ENCODE peak calls at places on chromosome 4, in four cellular contexts. E, S, H and K are unnamed samples. For H3K4me1, the result is how much of the 10 kb centered on the place peaks cover.

GRCh38 chr4:70979445-70980008 is 13.9 kb upstream of the DCK start:
- DNase-seq in E (no peak), S (no peak), H (no peak), K (no peak)

GRCh38 chr4:182776376-182777058 is 140.7 kb downstream of the DCTD start:
- DNase-seq in E (peak), S (no peak), H (no peak), K (no peak)

GRCh38 chr4:54384563-54384962 is 155.5 kb downstream of the PDGFRA start:
- DNase-seq in E (peak), S (peak), H (no peak), K (no peak)

GRCh38 chr4:91058345-91058744 is 931.2 kb downstream of the CCSER1 start:
- DNase-seq in E (peak), S (no peak), H (no peak), K (no peak)

GRCh38 chr4:116180056-116180690 is 905.2 kb downstream of the TRAM1L1 start:
- DNase-seq in E (peak), S (no peak), H (no peak), K (no peak)

GRCh38 chr4:68361146-68361589 is 11.3 kb upstream of the YTHDC1 start:
- DNase-seq in E (peak), S (no peak), H (no peak), K (no peak)

GRCh38 chr4:70746179-70746839 is 24.5 kb downstream of the RUFY3 start:
- DNase-seq in E (peak), S (peak), H (peak), K (no peak)

GRCh38 chr4:37470243-37470642 is 215.9 kb downstream of the RELL1 start:
- DNase-seq in E (no peak), S (no peak), H (no peak), K (no peak)

GRCh38 chr4:168773388-168774195 is 236.5 kb downstream of the CBR4 start:
- DNase-seq in E (no peak), S (no peak), H (no peak), K (no peak)

GRCh38 chr4:5084911-5085475 is 33.7 kb downstream of the STK32B start:
- DNase-seq in E (no peak), S (no peak), H (no peak), K (no peak)

GRCh38 chr4:166836865-166837264 is 397.4 kb downstream of the SPOCK3 start:
- DNase-seq in E (no peak), S (no peak), H (no peak), K (no peak)

GRCh38 chr4:83889802-83890201 is 353.9 kb downstream of the GPAT3 start:
- DNase-seq in E (no peak), S (no peak), H (no peak), K (no peak)

GRCh38 chr4:166816901-166817300 is 417.4 kb downstream of the SPOCK3 start:
- DNase-seq in E (no peak), S (no peak), H (no peak), K (no peak)

GRCh38 chr4:73451978-73452747 is 16.1 kb downstream of the AFP start:
- DNase-seq in E (no peak), S (no peak), H (no peak), K (no peak)

GRCh38 chr4:23384741-23385140 is 505.1 kb downstream of the PPARGC1A start:
- DNase-seq in E (peak), S (no peak), H (no peak), K (no peak)

GRCh38 chr4:88533937-88534750 is 10.6 kb upstream of the PYURF start:
- DNase-seq in E (peak), S (no peak), H (no peak), K (no peak)

GRCh38 chr4:88528861-88529260 is 5.3 kb upstream of the PYURF start:
- DNase-seq in E (peak), S (no peak), H (no peak), K (no peak)

GRCh38 chr4:88535090-88535755 is 11.6 kb upstream of the PYURF start:
- DNase-seq in E (no peak), S (no peak), H (no peak), K (no peak)

GRCh38 chr4:88533088-88533790 is 9.7 kb upstream of the PYURF start:
- DNase-seq in E (peak), S (no peak), H (no peak), K (no peak)

GRCh38 chr4:88531549-88531948 is 8.0 kb upstream of the PYURF start:
- DNase-seq in E (peak), S (no peak), H (no peak), K (no peak)
- H3K4me1 ChIP-seq in E (under half), S (under half), H (under half), K (under half)

DNA sequence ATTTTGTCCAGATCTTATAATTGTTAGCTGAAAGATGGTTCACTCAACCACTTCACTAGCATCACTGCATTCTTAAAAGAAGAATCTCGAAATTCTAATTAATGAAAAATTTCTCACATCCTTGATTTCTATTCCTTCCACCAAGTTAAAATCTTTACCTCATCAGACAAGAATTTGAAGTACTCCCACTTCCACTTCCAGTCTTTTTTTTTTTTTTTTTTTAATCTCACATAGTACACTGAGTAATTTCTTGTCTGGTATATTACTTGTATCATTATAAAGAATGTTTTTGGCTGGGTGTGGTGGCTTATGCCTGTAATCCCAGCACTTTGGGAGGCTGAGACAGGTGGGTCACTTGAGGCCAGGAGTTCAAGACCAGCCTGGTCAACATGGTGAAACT is 73.2 kb downstream of the FBXW7 start:
- DNase-seq in E (no peak), S (no peak), H (no peak), K (no peak)
- H3K4me1 ChIP-seq in E (under half), S (under half), H (under half), K (under half)

GRCh38 chr4:118994030-118994429 is 105.4 kb downstream of the SYNPO2 start:
- DNase-seq in E (peak), S (no peak), H (no peak), K (peak)
- H3K4me1 ChIP-seq in E (under half), S (under half), H (under half), K (half or more)

GRCh38 chr4:184439856-184440592 is 34.3 kb downstream of the IRF2 start:
- DNase-seq in E (peak), S (no peak), H (peak), K (no peak)
- H3K4me1 ChIP-seq in E (under half), S (half or more), H (half or more), K (half or more)

GRCh38 chr4:655735-656151 is 18.3 kb downstream of the ATP5ME start:
- DNase-seq in E (no peak), S (no peak), H (peak), K (no peak)

GRCh38 chr4:654871-655734 is 19.0 kb downstream of the ATP5ME start:
- DNase-seq in E (no peak), S (no peak), H (peak), K (no peak)

GRCh38 chr4:657338-658030 is 16.6 kb downstream of the ATP5ME start:
- DNase-seq in E (no peak), S (no peak), H (peak), K (peak)

GRCh38 chr4:658031-658667 is 15.9 kb downstream of the ATP5ME start:
- DNase-seq in E (no peak), S (no peak), H (peak), K (peak)

GRCh38 chr4:656651-657337 is 17.3 kb downstream of the ATP5ME start:
- DNase-seq in E (no peak), S (no peak), H (peak), K (no peak)
- H3K4me1 ChIP-seq in E (under half), S (under half), H (under half), K (under half)

DNA sequence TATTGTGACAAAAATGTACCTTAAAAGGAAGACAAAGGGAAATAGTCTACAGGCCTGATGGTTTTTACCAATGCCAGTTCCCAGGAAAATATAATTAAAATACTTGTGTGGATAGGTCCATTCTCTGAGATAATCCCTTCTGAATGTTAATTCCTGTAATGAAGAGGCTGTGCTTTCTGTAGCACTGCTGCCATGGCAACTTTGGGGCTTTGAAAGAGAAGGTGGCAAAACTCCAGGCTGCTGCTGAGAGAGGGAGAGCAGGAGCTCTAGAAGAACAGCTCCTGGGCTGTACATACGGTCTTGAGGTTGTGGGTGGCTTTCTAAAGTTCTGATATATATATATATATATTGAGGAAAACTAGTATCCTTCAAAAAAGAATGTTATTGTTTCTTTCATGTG is 125.4 kb downstream of the PDLIM5 start:
- DNase-seq in E (peak), S (no peak), H (no peak), K (peak)
- H3K4me1 ChIP-seq in E (under half), S (under half), H (under half), K (under half)

GRCh38 chr4:86291180-86291579 is 68.7 kb downstream of the MAPK10 start:
- DNase-seq in E (no peak), S (no peak), H (no peak), K (no peak)
- H3K4me1 ChIP-seq in E (under half), S (under half), H (under half), K (under half)

DNA sequence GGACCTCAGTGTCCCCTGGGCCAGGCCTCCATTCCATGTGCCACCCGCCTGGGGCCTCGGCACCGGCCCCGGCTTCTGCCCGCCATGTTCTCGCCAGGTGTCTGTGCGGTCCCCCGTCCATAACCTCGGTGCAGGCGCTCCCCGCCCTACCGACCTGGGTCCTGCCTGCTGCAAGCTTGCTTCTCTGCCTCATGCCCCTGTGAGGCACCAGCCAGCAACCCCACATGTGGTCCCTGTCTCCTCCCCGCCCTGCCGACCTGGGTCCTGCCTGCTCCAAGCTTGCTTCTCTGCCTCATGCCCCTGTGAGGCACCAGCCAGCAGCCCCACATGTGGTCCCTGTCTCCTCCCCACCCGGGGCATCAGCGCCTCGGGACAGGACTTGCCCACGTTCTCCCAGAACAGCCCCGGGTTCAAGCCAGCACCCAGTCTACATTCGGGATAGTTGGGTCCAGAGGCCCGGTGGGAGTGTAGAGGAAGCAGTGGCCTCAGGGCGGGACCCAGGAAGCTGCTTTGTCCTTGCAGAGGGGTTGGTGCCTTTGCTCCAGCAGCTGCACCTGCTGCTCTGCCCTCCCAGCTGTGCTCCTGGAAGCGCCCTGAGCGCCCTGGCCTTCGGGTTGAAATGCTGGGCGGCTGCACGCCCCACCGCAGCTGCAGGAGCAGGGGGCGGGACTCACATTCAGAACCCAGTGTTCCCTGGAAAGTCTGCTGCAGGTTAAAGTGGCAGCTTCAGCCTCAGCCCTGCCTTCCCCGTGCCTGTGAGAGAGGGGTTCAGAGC is 20.1 kb upstream of the UVSSA start:
- DNase-seq in E (no peak), S (no peak), H (no peak), K (peak)
- H3K4me1 ChIP-seq in E (under half), S (under half), H (under half), K (under half)